ENCODE peak calls at places on chromosomes 3 and 15, in ten cellular contexts. I, S, Q, E, P, J, C, Y, T and N are unnamed samples.

GRCh38 chr3:157122116-157122515 is 37.8 kb downstream of the CCNL1 start:
- DNase-seq in P (no peak), S (no peak), T (peak; percentile 99), C (no peak), I (no peak), E (peak; percentile 88), Q (no peak), Y (no peak), J (no peak), N (no peak)

GRCh38 chr3:178084938-178085816 is 451.1 kb upstream of the KCNMB2 start:
- DNase-seq in T (peak; percentile 83), P (no peak), Y (peak; percentile 83), S (no peak), E (peak; percentile 71), J (peak; percentile 81), Q (no peak), I (peak; percentile 8), C (no peak), N (peak; percentile 50)

GRCh38 chr3:29642393-29643033 is 361.6 kb downstream of the RBMS3 start:
- DNase-seq in I (no peak), E (peak; percentile 21), Y (no peak), Q (no peak), T (peak; percentile 70), S (peak; percentile 67), P (peak; percentile 5), J (no peak), C (no peak), N (no peak)

GRCh38 chr3:124318650-124319049 is 326.7 kb upstream of the ROPN1 start:
- DNase-seq in J (no peak), Q (peak; percentile 78), T (no peak), P (no peak), Y (no peak), S (no peak), C (no peak), E (no peak), I (no peak), N (no peak)

GRCh38 chr3:53495518-53496501 is 1.4 kb downstream of the CACNA1D start:
- DNase-seq in Q (no peak), T (no peak), E (no peak), P (no peak), J (peak; percentile 43), I (no peak), S (no peak), C (no peak), Y (no peak), N (no peak)

GRCh38 chr15:101434032-101434920 is 55.2 kb downstream of the PCSK6 start:
- DNase-seq in C (no peak), Y (no peak), P (no peak), Q (no peak), I (no peak), S (no peak), J (no peak), E (no peak), T (no peak), N (no peak)

GRCh38 chr3:138114988-138115971 is at the start of gene DZIP1L:
- DNase-seq in S (no peak), Q (peak; percentile 68), C (no peak), P (peak; percentile 68), E (peak; percentile 50), Y (no peak), I (no peak), T (peak; percentile 70), J (peak; percentile 73), N (peak; percentile 59)

GRCh38 chr3:182212479-182213076 is 500.9 kb downstream of the SOX2 start:
- DNase-seq in J (no peak), Y (peak; percentile 88), I (no peak), S (no peak), E (peak; percentile 37), Q (no peak), P (peak; percentile 42), T (peak; percentile 22), C (no peak), N (no peak)

GRCh38 chr3:20575153-20575552 is 389.1 kb upstream of the SGO1 start:
- DNase-seq in C (no peak), S (peak; percentile 33), J (no peak), I (no peak), T (peak; percentile 78), E (no peak), P (no peak), Q (no peak), Y (no peak), N (no peak)

GRCh38 chr15:97604673-97605072 is 355.8 kb upstream of the ARRDC4 start:
- DNase-seq in S (no peak), C (no peak), Q (no peak), E (no peak), T (no peak), I (no peak), J (no peak), Y (no peak), P (no peak), N (no peak)

GRCh38 chr3:80213076-80213475 is 445.3 kb upstream of the ROBO1 start:
- DNase-seq in I (no peak), P (no peak), T (no peak), Y (peak; percentile 63), J (no peak), S (no peak), Q (no peak), C (no peak), E (no peak), N (no peak)

GRCh38 chr3:42071720-42072582 is 19.2 kb upstream of the TRAK1 start:
- DNase-seq in T (peak; percentile 75), I (peak; percentile 83), P (peak; percentile 64), Q (peak; percentile 97), S (peak; percentile 80), E (peak; percentile 95), C (no peak), J (no peak), Y (peak; percentile 9), N (no peak)

GRCh38 chr3:12940854-12941253 is 99.5 kb upstream of the RPL32 start:
- DNase-seq in I (no peak), P (no peak), T (no peak), J (no peak), Q (no peak), E (no peak), Y (no peak), S (no peak), C (no peak), N (no peak)

GRCh38 chr15:65787260-65787659 is 4.8 kb downstream of the DENND4A start:
- DNase-seq in E (no peak), S (no peak), C (no peak), J (no peak), I (no peak), P (no peak), Q (peak; percentile 45), T (no peak), Y (no peak), N (no peak)

GRCh38 chr3:189961525-189962161 is 159.1 kb downstream of the P3H2 start:
- DNase-seq in S (peak; percentile 40), I (peak; percentile 88), E (peak; percentile 85), Q (peak; percentile 94), C (no peak), T (peak; percentile 82), J (peak; percentile 84), Y (peak; percentile 86), P (peak; percentile 68), N (peak; percentile 62)

GRCh38 chr3:101836907-101837598 is 12.3 kb upstream of the NFKBIZ start:
- DNase-seq in Q (peak; percentile 19), I (no peak), E (peak; percentile 81), C (no peak), S (no peak), J (no peak), T (peak; percentile 93), P (no peak), Y (peak; percentile 31), N (no peak)

GRCh38 chr15:44029940-44030568 is 165.0 kb downstream of the FRMD5 start:
- DNase-seq in C (no peak), E (peak; percentile 77), Y (no peak), S (no peak), J (no peak), Q (no peak), I (no peak), P (no peak), T (peak; percentile 60), N (no peak)

GRCh38 chr3:136078421-136079364 is 113.2 kb downstream of the PPP2R3A start:
- DNase-seq in E (peak; percentile 62), P (peak; percentile 6), I (peak; percentile 70), Q (peak; percentile 79), Y (no peak), T (peak; percentile 38), C (no peak), S (no peak), J (no peak), N (no peak)

GRCh38 chr15:81419304-81419943 is 45.4 kb upstream of the TMC3 start:
- DNase-seq in I (no peak), S (no peak), E (no peak), T (peak; percentile 79), J (no peak), P (no peak), Q (no peak), C (no peak), Y (peak; percentile 20), N (no peak)

GRCh38 chr15:30038667-30039523 is 43.9 kb upstream of the GOLGA8J start:
- DNase-seq in I (no peak), C (no peak), S (no peak), Q (no peak), Y (no peak), P (peak; percentile 31), E (no peak), J (no peak), T (no peak), N (no peak)

GRCh38 chr3:189726277-189726676 is 95.1 kb downstream of the TP63 start:
- DNase-seq in C (no peak), T (peak; percentile 23), J (no peak), Y (no peak), Q (no peak), I (no peak), P (no peak), E (no peak), S (no peak), N (no peak)

GRCh38 chr15:83830381-83830780 is 176.5 kb downstream of the ADAMTSL3 start:
- DNase-seq in Q (no peak), T (no peak), I (no peak), E (no peak), C (no peak), Y (no peak), J (no peak), P (no peak), S (no peak), N (no peak)

GRCh38 chr15:60912984-60913697 is 316.0 kb downstream of the RORA start:
- DNase-seq in P (no peak), E (peak; percentile 13), I (no peak), Q (no peak), C (no peak), J (no peak), S (no peak), Y (no peak), T (no peak), N (no peak)

GRCh38 chr3:16322189-16322588 is 57.2 kb downstream of the OXNAD1 start:
- DNase-seq in Y (no peak), P (no peak), J (no peak), I (no peak), E (no peak), C (no peak), Q (no peak), S (no peak), T (no peak), N (no peak)

GRCh38 chr3:172189987-172190603 is 150.7 kb downstream of the FNDC3B start:
- DNase-seq in P (no peak), T (peak; percentile 70), Q (no peak), C (no peak), Y (no peak), S (no peak), I (no peak), E (no peak), J (no peak), N (no peak)

GRCh38 chr3:17032407-17033034 is 147.8 kb downstream of the PLCL2 start:
- DNase-seq in I (peak; percentile 43), S (no peak), P (no peak), Y (no peak), J (no peak), Q (peak; percentile 39), T (peak; percentile 36), E (peak; percentile 60), C (no peak), N (peak; percentile 54)

GRCh38 chr3:122513386-122514122 is 1.2 kb downstream of the KPNA1 start:
- DNase-seq in Y (peak; percentile 13), T (peak; percentile 74), P (no peak), C (no peak), E (peak; percentile 20), I (no peak), Q (no peak), J (no peak), S (no peak), N (no peak)

GRCh38 chr3:52552089-52552488 is 15.7 kb downstream of the UQCC5 start:
- DNase-seq in S (no peak), P (no peak), T (no peak), E (no peak), J (no peak), I (no peak), Q (no peak), C (no peak), Y (no peak), N (no peak)